ENCODE peak calls at places on chromosomes 4 and X, in ten cellular contexts. M is colonic mucosa, R is GM12864, A is astrocyte, H is fibroblast of mammary gland, B is psoas muscle, G is lung, E is ovary, Y is lower leg skin, F is body of pancreas. Q is an unnamed sample.

GRCh38 chr4:52693492-52693891 is 34.4 kb upstream of the USP46 start:
- DNase-seq in H (no peak), B (no peak), E (no peak), G (no peak), M (no peak), R (no peak), F (no peak), Y (no peak), A (no peak), Q (no peak)

GRCh38 chrX:87409113-87409841 is 108.3 kb upstream of the KLHL4 start:
- DNase-seq in F (peak), E (peak), H (peak), G (peak), Y (peak), A (peak), R (no peak), B (peak), M (peak), Q (peak)

GRCh38 chrX:101595739-101596419 is 21.9 kb downstream of the ARMCX6 start:
- DNase-seq in G (peak), A (peak), F (peak), Y (no peak), E (no peak), H (peak), R (peak), M (peak), B (no peak), Q (peak)

GRCh38 chr4:45102716-45103115 is 376.4 kb upstream of the GNPDA2 start:
- DNase-seq in G (no peak), Y (no peak), E (no peak), H (no peak), B (no peak), M (no peak), R (no peak), A (no peak), F (no peak), Q (no peak)

GRCh38 chr4:26458104-26458503 is 32.2 kb downstream of the CCKAR start:
- DNase-seq in M (no peak), F (no peak), B (no peak), E (no peak), A (peak), G (no peak), Y (no peak), H (no peak), R (no peak), Q (no peak)

GRCh38 chr4:56466910-56467283 is 520 bp upstream of the SRP72 start:
- DNase-seq in G (no peak), H (no peak), E (no peak), M (no peak), R (no peak), B (no peak), A (no peak), Y (no peak), F (no peak), Q (no peak)

GRCh38 chr4:188934320-188934975 is 795.2 kb downstream of the TRIML1 start:
- DNase-seq in Y (no peak), H (peak), G (no peak), E (no peak), A (peak), B (no peak), M (no peak), F (no peak), R (no peak), Q (peak)

GRCh38 chr4:100286601-100287000 is 96.3 kb upstream of the DDIT4L start:
- DNase-seq in Y (no peak), R (no peak), F (no peak), H (no peak), G (no peak), E (no peak), A (no peak), M (no peak), B (no peak), Q (no peak)

GRCh38 chr4:99651370-99651769 is 6.3 kb downstream of the C4orf54 start:
- DNase-seq in A (no peak), E (no peak), H (no peak), B (no peak), M (no peak), F (no peak), G (no peak), Y (peak), R (no peak), Q (no peak)

GRCh38 chrX:97616883-97617510 is 733.3 kb downstream of the RPA4 start:
- DNase-seq in A (peak), Y (no peak), B (no peak), R (peak), G (no peak), E (no peak), F (no peak), M (no peak), H (peak), Q (peak)

GRCh38 chr4:156686120-156686519 is 285.5 kb downstream of the PDGFC start:
- DNase-seq in Y (no peak), A (peak), R (no peak), F (no peak), M (no peak), G (no peak), E (no peak), B (no peak), H (peak), Q (peak)

GRCh38 chr4:5931526-5931925 is 38.6 kb upstream of the CRMP1 start:
- DNase-seq in G (no peak), M (no peak), H (no peak), Y (peak), R (no peak), B (no peak), F (no peak), E (no peak), A (no peak), Q (no peak)

GRCh38 chr4:1490011-1490905 is 84.0 kb upstream of the NKX1-1 start:
- DNase-seq in M (no peak), Y (no peak), H (no peak), R (no peak), F (peak), G (no peak), B (no peak), E (no peak), A (no peak), Q (no peak)

GRCh38 chrX:152936306-152936705 is 38.4 kb downstream of the ZNF185 start:
- DNase-seq in M (no peak), H (no peak), E (no peak), G (no peak), R (no peak), A (no peak), F (no peak), Y (no peak), B (no peak), Q (no peak)

GRCh38 chr4:140102406-140102805 is 51.6 kb downstream of the MAML3 start:
- DNase-seq in A (peak), B (no peak), H (peak), M (no peak), Y (no peak), G (no peak), F (no peak), E (no peak), R (no peak), Q (no peak)

GRCh38 chr4:173490256-173490655 is 39.8 kb downstream of the HAND2 start:
- DNase-seq in R (no peak), F (no peak), A (no peak), Y (no peak), M (no peak), E (no peak), B (no peak), H (no peak), G (no peak), Q (no peak)

GRCh38 chr4:2142630-2143427 is 83.7 kb downstream of the NAT8L start:
- DNase-seq in M (no peak), Y (no peak), H (peak), E (no peak), A (peak), G (no peak), B (no peak), F (no peak), R (no peak), Q (peak)

GRCh38 chrX:102129473-102129872 is 4.0 kb downstream of the TCEAL2 start:
- DNase-seq in R (no peak), M (no peak), F (no peak), Y (no peak), B (no peak), A (no peak), G (no peak), E (no peak), H (peak), Q (peak)

GRCh38 chr4:54941994-54942552 is 183.3 kb downstream of the KDR start:
- DNase-seq in H (no peak), B (peak), F (peak), Y (no peak), R (no peak), A (no peak), G (no peak), M (no peak), E (peak), Q (peak)

GRCh38 chr4:153619811-153620210 is 64.3 kb upstream of the TLR2 start:
- DNase-seq in G (no peak), A (no peak), H (no peak), R (no peak), E (no peak), Y (no peak), M (no peak), F (no peak), B (no peak), Q (no peak)

DNA sequence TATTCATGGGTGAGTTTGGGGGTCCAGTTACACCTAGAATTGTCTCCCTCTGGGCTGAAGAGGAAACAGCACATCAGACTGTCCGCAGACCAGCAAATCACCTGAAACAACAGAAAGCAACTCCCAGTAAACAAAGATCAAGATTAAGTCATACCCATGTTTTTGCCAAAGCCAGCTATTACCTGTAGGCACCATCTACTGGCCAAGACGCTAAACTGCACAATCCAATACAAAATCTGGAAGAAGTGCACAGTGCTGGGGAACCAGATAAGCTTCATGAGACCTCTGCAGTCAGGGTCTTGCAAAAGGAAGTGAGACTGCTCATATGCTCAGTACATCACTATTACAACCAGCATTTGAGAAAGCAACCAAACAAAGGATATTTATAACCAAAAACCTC is 157.5 kb upstream of the ITM2A start:
- DNase-seq in H (no peak), M (peak), B (no peak), Y (no peak), F (no peak), E (no peak), G (no peak), R (no peak), A (no peak), Q (no peak)
- TF ChIP-seq CTCF in H (peak), M (peak), B (no peak), Y (no peak), F (no peak), E (no peak), G (no peak), R (peak), A (no peak), Q (peak)

GRCh38 chr4:8536467-8536866 is 43.7 kb upstream of the GPR78 start:
- DNase-seq in B (no peak), G (no peak), E (no peak), H (no peak), F (no peak), M (no peak), Y (no peak), A (no peak), R (no peak), Q (no peak)

GRCh38 chr4:8533274-8533865 is 46.8 kb upstream of the GPR78 start:
- DNase-seq in F (no peak), H (no peak), B (no peak), G (no peak), R (peak), Y (no peak), A (no peak), M (no peak), E (no peak), Q (no peak)

GRCh38 chr4:8532245-8532781 is 47.9 kb upstream of the GPR78 start:
- DNase-seq in Y (no peak), M (no peak), E (no peak), A (no peak), R (no peak), B (no peak), H (no peak), F (no peak), G (no peak), Q (no peak)

GRCh38 chr4:8534129-8534528 is 46.1 kb upstream of the GPR78 start:
- DNase-seq in F (peak), G (peak), H (peak), B (no peak), Y (no peak), A (peak), M (peak), E (no peak), R (peak), Q (no peak)

GRCh38 chr4:8534601-8535000 is 45.6 kb upstream of the GPR78 start:
- DNase-seq in A (no peak), E (no peak), M (no peak), F (no peak), Y (no peak), B (no peak), H (no peak), G (no peak), R (no peak), Q (no peak)
- H3K4me3 ChIP-seq in A (no peak), E (no peak), M (no peak), F (no peak), Y (no peak), B (no peak), H (no peak), G (no peak), R (no peak), Q (no peak)

GRCh38 chrX:56219702-56220101 is 12.5 kb upstream of the KLF8 start:
- DNase-seq in F (no peak), A (no peak), R (no peak), E (no peak), G (no peak), M (no peak), B (no peak), H (peak), Y (no peak), Q (no peak)
- TF ChIP-seq CTCF in F (no peak), A (no peak), R (no peak), E (no peak), G (no peak), M (no peak), B (peak), H (peak), Y (no peak), Q (no peak)

GRCh38 chrX:111284615-111285294 is 14.5 kb upstream of the CAPN6 start:
- DNase-seq in E (no peak), R (no peak), H (no peak), Y (no peak), F (peak), A (no peak), M (no peak), G (no peak), B (no peak), Q (no peak)
- H3K4me3 ChIP-seq in E (no peak), R (no peak), H (no peak), Y (no peak), F (no peak), A (no peak), M (no peak), G (no peak), B (no peak), Q (no peak)

DNA sequence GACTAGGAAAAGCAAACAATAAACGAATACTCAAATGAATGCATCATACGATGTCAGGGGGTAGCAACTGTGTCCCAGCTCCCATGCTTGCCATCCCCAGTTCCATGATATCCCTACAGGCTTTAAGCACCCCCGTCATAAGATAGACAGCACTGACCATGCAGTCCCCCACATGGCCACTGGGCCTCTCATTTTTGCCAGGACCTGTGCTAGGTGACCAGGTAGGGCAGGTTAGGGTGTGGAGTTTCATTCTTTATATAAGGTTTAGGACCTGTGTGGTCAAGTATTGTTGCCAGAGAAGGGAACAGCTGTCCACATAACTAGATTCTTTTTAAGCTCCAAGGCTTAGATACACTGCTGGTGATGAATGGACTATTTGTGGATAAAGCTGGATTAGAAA is 9.7 kb downstream of the PPEF2 start:
- DNase-seq in A (no peak), H (no peak), B (no peak), R (no peak), G (no peak), Y (peak), M (no peak), F (no peak), E (no peak), Q (no peak)
- TF ChIP-seq CTCF in A (peak), H (peak), B (no peak), R (peak), G (no peak), Y (no peak), M (no peak), F (no peak), E (no peak), Q (peak)

GRCh38 chrX:139206914-139207313 is 323.6 kb upstream of the F9 start:
- DNase-seq in R (no peak), E (no peak), H (no peak), F (no peak), A (no peak), Y (no peak), B (no peak), G (no peak), M (no peak), Q (no peak)

GRCh38 chrX:139204903-139205667 is 325.5 kb upstream of the F9 start:
- DNase-seq in A (peak), E (peak), H (no peak), G (no peak), F (peak), B (peak), Y (peak), R (no peak), M (peak), Q (no peak)

GRCh38 chrX:139203681-139204575 is 326.6 kb upstream of the F9 start:
- DNase-seq in Y (no peak), F (peak), E (peak), A (no peak), M (no peak), H (peak), G (no peak), B (peak), R (no peak), Q (no peak)

GRCh38 chrX:139202742-139203410 is 327.7 kb upstream of the F9 start:
- DNase-seq in A (no peak), M (no peak), E (no peak), B (no peak), F (no peak), R (no peak), H (no peak), Y (no peak), G (no peak), Q (no peak)

GRCh38 chrX:139204576-139204902 is 326.0 kb upstream of the F9 start:
- DNase-seq in R (no peak), F (no peak), E (no peak), H (no peak), M (no peak), Y (no peak), A (no peak), G (no peak), B (no peak), Q (no peak)
- H3K4me3 ChIP-seq in R (no peak), F (no peak), E (peak), H (peak), M (peak), Y (peak), A (peak), G (peak), B (peak), Q (peak)

DNA sequence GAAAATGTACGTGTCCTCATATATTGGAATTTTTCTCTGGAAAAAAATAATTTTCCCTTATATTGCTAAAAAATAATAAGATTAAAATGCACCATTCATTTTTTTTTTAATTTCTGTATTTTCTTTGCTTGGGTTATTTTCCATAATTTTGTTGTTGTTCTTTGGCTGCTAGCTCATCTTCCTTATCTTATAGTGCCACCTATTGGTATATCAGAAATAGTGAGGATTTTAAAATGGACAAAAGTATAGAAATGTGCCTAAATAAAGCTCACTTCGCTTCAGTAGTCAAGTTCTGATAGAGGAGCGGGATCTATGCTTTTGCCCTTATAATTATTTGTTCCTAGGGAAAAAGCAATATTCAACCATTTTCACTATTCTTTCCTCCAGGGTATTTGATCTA is 134.8 kb downstream of the NAP1L3 start:
- DNase-seq in A (no peak), Y (no peak), H (peak), R (no peak), E (no peak), M (no peak), B (no peak), G (no peak), F (no peak), Q (peak)
- TF ChIP-seq CTCF in A (peak), Y (no peak), H (peak), R (no peak), E (no peak), M (no peak), B (no peak), G (no peak), F (peak), Q (no peak)

GRCh38 chrX:55057691-55058249 is 17.1 kb upstream of the PAGE2B start:
- DNase-seq in E (no peak), F (peak), M (peak), B (no peak), R (peak), H (peak), G (no peak), Y (no peak), A (no peak), Q (peak)
- H3K4me3 ChIP-seq in E (no peak), F (no peak), M (no peak), B (peak), R (no peak), H (no peak), G (no peak), Y (no peak), A (no peak), Q (no peak)

GRCh38 chr4:38894340-38894982 is 26.9 kb downstream of the FAM114A1 start:
- DNase-seq in M (no peak), G (no peak), Y (no peak), B (no peak), H (no peak), E (no peak), R (no peak), F (no peak), A (peak), Q (no peak)
- TF ChIP-seq CTCF in M (no peak), G (no peak), Y (no peak), B (no peak), H (no peak), E (no peak), R (no peak), F (no peak), A (no peak), Q (no peak)

GRCh38 chrX:153944800-153945150 is 332 bp upstream of the RENBP start:
- DNase-seq in Y (no peak), G (no peak), H (no peak), B (no peak), A (no peak), M (no peak), E (no peak), R (no peak), F (no peak), Q (no peak)
- H3K4me3 ChIP-seq in Y (no peak), G (no peak), H (no peak), B (peak), A (no peak), M (peak), E (no peak), R (no peak), F (no peak), Q (no peak)